ENCODE peak calls at places on chromosomes 6 and 20, in four cellular contexts. P is body of pancreas, I is fibroblast of villous mesenchyme, O is B cell. X is an unnamed sample.

GRCh38 chr6:158773581-158774449 is 45.4 kb downstream of the EZR start:
- DNase-seq in O (no peak), P (no peak), I (no peak), X (no peak)

GRCh38 chr6:101365181-101365580 is 28.3 kb upstream of the GRIK2 start:
- DNase-seq in P (no peak), O (no peak), I (no peak), X (no peak)

GRCh38 chr6:135030532-135031178 is 24.0 kb downstream of the HBS1L start:
- DNase-seq in P (no peak), O (no peak), I (peak; percentile 30), X (no peak)

GRCh38 chr20:36792422-36792821 is 18.9 kb upstream of the DSN1 start:
- DNase-seq in O (peak; percentile 48), P (no peak), I (peak; percentile 76), X (no peak)

GRCh38 chr20:2604506-2604835 is 48.0 kb upstream of the NOP56 start:
- DNase-seq in I (no peak), O (no peak), P (peak; percentile 11), X (no peak)

GRCh38 chr20:14470231-14470894 is 133.0 kb upstream of the FLRT3 start:
- DNase-seq in I (no peak), P (peak; percentile 75), O (no peak), X (no peak)

GRCh38 chr6:124960757-124961467 is 1.3 kb upstream of the RNF217 start:
- DNase-seq in I (peak; percentile 32), P (no peak), O (no peak), X (no peak)

GRCh38 chr20:32902456-32903420 is 44.0 kb downstream of the EFCAB8 start:
- DNase-seq in O (peak; percentile 72), P (peak; percentile 64), I (peak; percentile 37), X (no peak)

GRCh38 chr6:135088818-135089809 is 34.5 kb upstream of the HBS1L start:
- DNase-seq in P (no peak), O (no peak), I (peak; percentile 53), X (peak; percentile 10)

GRCh38 chr6:160767019-160767646 is 65.1 kb downstream of the PLG start:
- DNase-seq in P (peak; percentile 86), O (peak; percentile 51), I (no peak), X (no peak)

GRCh38 chr6:89079611-89080213 is 839 bp upstream of the PNRC1 start:
- DNase-seq in P (peak; percentile 68), O (peak; percentile 58), I (peak; percentile 83), X (no peak)

GRCh38 chr20:23782366-23782983 is 31.7 kb upstream of the CST1 start:
- DNase-seq in I (peak; percentile 30), P (no peak), O (no peak), X (peak; percentile 7)

GRCh38 chr6:133697666-133698065 is 191.2 kb upstream of the TCF21 start:
- DNase-seq in P (no peak), I (no peak), O (no peak), X (no peak)

GRCh38 chr6:154535146-154535545 is 24.7 kb upstream of the CNKSR3 start:
- DNase-seq in I (peak; percentile 71), P (no peak), O (no peak), X (no peak)

GRCh38 chr6:153129873-153130514 is 1.1 kb downstream of the RGS17 start:
- DNase-seq in I (no peak), P (peak; percentile 22), O (peak; percentile 3), X (no peak)

GRCh38 chr6:137952247-137952646 is 85.2 kb downstream of the TNFAIP3 start:
- DNase-seq in O (no peak), P (no peak), I (no peak), X (no peak)

GRCh38 chr6:168088161-168089106 is 9.4 kb upstream of the FRMD1 start:
- DNase-seq in P (no peak), I (peak; percentile 88), O (no peak), X (peak; percentile 0)

GRCh38 chr6:9112548-9112947 is 677.2 kb upstream of the SLC35B3 start:
- DNase-seq in P (no peak), I (no peak), O (no peak), X (no peak)

GRCh38 chr6:160464744-160465143 is 116.6 kb downstream of the SLC22A3 start:
- DNase-seq in O (no peak), I (no peak), P (no peak), X (no peak)

GRCh38 chr20:33009214-33010132 is 2.0 kb downstream of the BPIFB2 start:
- DNase-seq in O (no peak), I (no peak), P (peak; percentile 10), X (no peak)

GRCh38 chr6:159249150-159249549 is 80.0 kb downstream of the FNDC1 start:
- DNase-seq in O (no peak), P (no peak), I (no peak), X (no peak)

GRCh38 chr6:94417364-94417763 is 998.0 kb upstream of the EPHA7 start:
- DNase-seq in P (no peak), I (no peak), O (no peak), X (no peak)

GRCh38 chr20:9889270-9889981 is 50.5 kb upstream of the PAK5 start:
- DNase-seq in P (no peak), I (no peak), O (peak; percentile 4), X (no peak)

GRCh38 chr20:21149344-21149743 is 23.5 kb downstream of the KIZ start:
- DNase-seq in P (no peak), O (no peak), I (no peak), X (no peak)

GRCh38 chr20:43767686-43768474 is 41.1 kb upstream of the GTSF1L start:
- DNase-seq in I (no peak), O (no peak), P (no peak), X (no peak)

GRCh38 chr6:143747347-143747842 is 69.6 kb downstream of the PHACTR2 start:
- DNase-seq in O (no peak), P (peak; percentile 23), I (peak; percentile 68), X (no peak)

GRCh38 chr6:154768280-154768679 is 35.1 kb downstream of the SCAF8 start:
- DNase-seq in O (no peak), P (no peak), I (peak; percentile 55), X (no peak)

GRCh38 chr6:89009624-89010059 is 46.2 kb upstream of the RNGTT start:
- DNase-seq in O (no peak), P (no peak), I (no peak), X (no peak)

GRCh38 chr20:63955846-63956663 is at the start of gene UCKL1:
- DNase-seq in P (peak; percentile 94), I (peak; percentile 93), O (peak; percentile 92), X (peak; percentile 51)

GRCh38 chr20:63957004-63957689 is 931 bp upstream of the UCKL1 start:
- DNase-seq in I (peak; percentile 52), P (peak; percentile 69), O (peak; percentile 55), X (peak; percentile 39)

GRCh38 chr20:63956664-63957003 is 418 bp upstream of the UCKL1 start:
- DNase-seq in P (no peak), I (no peak), O (no peak), X (no peak)

GRCh38 chr20:63953764-63954429 is 2.3 kb downstream of the UCKL1 start:
- DNase-seq in P (no peak), I (no peak), O (no peak), X (no peak)

GRCh38 chr20:63955281-63955845 is 853 bp downstream of the UCKL1 start:
- DNase-seq in I (peak; percentile 37), O (no peak), P (peak; percentile 54), X (no peak)
- TF ChIP-seq CTCF in I (peak; percentile 35), O (peak; percentile 27), P (no peak), X (peak; percentile 43)

DNA sequence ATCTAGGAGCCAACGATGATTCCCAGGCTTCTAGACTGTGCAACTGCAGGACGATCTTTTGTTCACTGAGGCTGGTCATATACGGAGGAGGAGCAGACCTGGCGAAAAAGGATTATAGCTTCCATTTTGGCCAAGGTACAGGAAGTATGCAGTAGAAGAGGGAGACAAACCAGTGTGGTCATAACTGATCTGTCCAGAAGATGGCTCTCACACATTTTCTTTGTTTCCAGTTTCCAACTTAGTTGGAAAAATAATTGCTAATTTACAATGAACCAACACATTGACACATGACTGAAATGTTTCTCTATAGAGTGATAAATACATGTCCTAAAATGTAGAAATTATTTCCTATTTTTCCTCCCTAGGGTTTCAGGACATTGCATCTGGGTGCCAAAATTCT is 364.1 kb upstream of the BTBD3 start:
- DNase-seq in P (no peak), I (no peak), O (no peak), X (no peak)
- TF ChIP-seq CTCF in P (no peak), I (peak; percentile 36), O (no peak), X (peak; percentile 9)

GRCh38 chr6:1247894-1248293 is 64.0 kb upstream of the FOXQ1 start:
- DNase-seq in O (no peak), P (no peak), I (no peak), X (no peak)
- TF ChIP-seq CTCF in O (no peak), P (no peak), I (no peak), X (no peak)

GRCh38 chr6:32096394-32097258 is 12.5 kb downstream of the TNXB start:
- DNase-seq in I (no peak), O (no peak), P (no peak), X (no peak)
- TF ChIP-seq CTCF in I (no peak), O (no peak), P (no peak), X (no peak)

GRCh38 chr6:170584181-170584953 is at the start of gene PDCD2:
- DNase-seq in P (peak; percentile 93), I (peak; percentile 86), O (peak; percentile 93), X (peak; percentile 66)

GRCh38 chr6:170584954-170585498 is 589 bp upstream of the PDCD2 start:
- DNase-seq in P (peak; percentile 18), O (peak; percentile 7), I (no peak), X (no peak)

GRCh38 chr6:170578909-170579308 is 5.5 kb downstream of the PDCD2 start:
- DNase-seq in P (no peak), I (no peak), O (no peak), X (no peak)

GRCh38 chr6:170583736-170584180 is 679 bp downstream of the PDCD2 start:
- DNase-seq in P (no peak), I (no peak), O (no peak), X (no peak)
- TF ChIP-seq CTCF in P (no peak), I (no peak), O (peak; percentile 48), X (no peak)